ENCODE peak calls at places on chromosomes 3 and 15, in nine cellular contexts. I, F, M, C, U, G, B, H and X are unnamed samples.

GRCh38 chr15:47551079-47551478 is 166.2 kb upstream of the SEMA6D start:
- DNase-seq in I (no peak), F (no peak), M (peak; percentile 5), C (no peak), U (peak; percentile 62), G (no peak), B (no peak), H (peak; percentile 77), X (peak; percentile 69)

GRCh38 chr15:92595506-92596337 is 59.9 kb downstream of the FAM174B start:
- DNase-seq in I (no peak), F (no peak), M (no peak), C (no peak), U (no peak), G (no peak), B (no peak), H (no peak), X (no peak)

GRCh38 chr3:52525666-52526065 is 8.0 kb downstream of the NT5DC2 start:
- DNase-seq in I (no peak), F (no peak), M (no peak), C (no peak), U (no peak), G (peak; percentile 26), B (peak; percentile 1), H (no peak), X (no peak)

GRCh38 chr3:72950372-72950771 is 46.2 kb upstream of the PPP4R2 start:
- DNase-seq in I (no peak), F (no peak), M (no peak), C (no peak), U (no peak), G (no peak), B (no peak), H (no peak), X (no peak)

GRCh38 chr3:175741951-175742350 is 882.8 kb downstream of the NAALADL2 start:
- DNase-seq in I (no peak), F (no peak), M (no peak), C (no peak), U (no peak), G (no peak), B (no peak), H (no peak), X (no peak)

GRCh38 chr3:112000971-112001370 is 2.2 kb downstream of the TAGLN3 start:
- DNase-seq in I (no peak), F (no peak), M (no peak), C (no peak), U (no peak), G (no peak), B (no peak), H (peak; percentile 89), X (peak; percentile 92)

GRCh38 chr3:69420781-69421520 is 35.1 kb upstream of the FRMD4B start:
- DNase-seq in I (no peak), F (no peak), M (no peak), C (no peak), U (no peak), G (no peak), B (no peak), H (no peak), X (no peak)

GRCh38 chr3:141940204-141940776 is 63.8 kb downstream of the ATP1B3 start:
- DNase-seq in I (no peak), F (peak; percentile 54), M (peak; percentile 26), C (peak; percentile 74), U (peak; percentile 43), G (peak; percentile 72), B (no peak), H (peak; percentile 93), X (peak; percentile 86)

GRCh38 chr3:180947761-180948390 is 35.4 kb downstream of the FXR1 start:
- DNase-seq in I (no peak), F (no peak), M (no peak), C (no peak), U (peak; percentile 19), G (no peak), B (no peak), H (no peak), X (no peak)

GRCh38 chr3:87810427-87810826 is 248.4 kb downstream of the CGGBP1 start:
- DNase-seq in I (no peak), F (no peak), M (no peak), C (no peak), U (no peak), G (peak; percentile 23), B (no peak), H (no peak), X (no peak)

GRCh38 chr15:54566654-54567053 is 588.4 kb downstream of the UNC13C start:
- DNase-seq in I (no peak), F (no peak), M (no peak), C (no peak), U (no peak), G (no peak), B (no peak), H (no peak), X (no peak)

GRCh38 chr15:71691322-71691699 is 119.0 kb upstream of the NR2E3 start:
- DNase-seq in I (no peak), F (no peak), M (no peak), C (no peak), U (no peak), G (no peak), B (no peak), H (no peak), X (no peak)

GRCh38 chr3:44992555-44993470 is 16.8 kb downstream of the EXOSC7 start:
- DNase-seq in I (no peak), F (no peak), M (no peak), C (peak; percentile 48), U (peak; percentile 32), G (peak; percentile 40), B (no peak), H (no peak), X (peak; percentile 25)

GRCh38 chr3:180680097-180680430 is 775 bp upstream of the CCDC39 start:
- DNase-seq in I (no peak), F (no peak), M (peak; percentile 27), C (peak; percentile 68), U (peak; percentile 60), G (peak; percentile 30), B (no peak), H (peak; percentile 86), X (peak; percentile 88)

GRCh38 chr3:32283304-32283703 is 44.8 kb downstream of the CMTM8 start:
- DNase-seq in I (no peak), F (no peak), M (no peak), C (no peak), U (no peak), G (peak; percentile 16), B (no peak), H (no peak), X (no peak)

GRCh38 chr3:57757642-57758297 is 1.7 kb downstream of the SLMAP start:
- DNase-seq in I (peak; percentile 13), F (no peak), M (no peak), C (no peak), U (no peak), G (peak; percentile 13), B (no peak), H (no peak), X (no peak)

GRCh38 chr15:92109485-92109884 is 256.0 kb downstream of the SLCO3A1 start:
- DNase-seq in I (no peak), F (no peak), M (no peak), C (no peak), U (no peak), G (no peak), B (no peak), H (no peak), X (no peak)

GRCh38 chr3:173660645-173661299 is 263.2 kb downstream of the NLGN1 start:
- DNase-seq in I (no peak), F (no peak), M (no peak), C (no peak), U (no peak), G (no peak), B (no peak), H (no peak), X (peak; percentile 30)

GRCh38 chr3:65902304-65902793 is 136.4 kb downstream of the MAGI1 start:
- DNase-seq in I (no peak), F (no peak), M (no peak), C (peak; percentile 40), U (no peak), G (no peak), B (no peak), H (peak; percentile 15), X (peak; percentile 12)

GRCh38 chr3:144622845-144623244 is 651.2 kb downstream of the DIPK2A start:
- DNase-seq in I (no peak), F (no peak), M (no peak), C (peak; percentile 23), U (no peak), G (peak; percentile 6), B (no peak), H (no peak), X (no peak)

GRCh38 chr3:182909318-182910040 is 70.9 kb downstream of the DCUN1D1 start:
- DNase-seq in I (no peak), F (no peak), M (no peak), C (peak; percentile 44), U (no peak), G (peak; percentile 32), B (no peak), H (peak; percentile 25), X (peak; percentile 47)

GRCh38 chr3:45178131-45179023 is 32.2 kb upstream of the CDCP1 start:
- DNase-seq in I (no peak), F (no peak), M (no peak), C (peak; percentile 26), U (no peak), G (peak; percentile 94), B (no peak), H (no peak), X (peak; percentile 74)

GRCh38 chr3:22937536-22937935 is 265.6 kb upstream of the UBE2E2 start:
- DNase-seq in I (no peak), F (no peak), M (no peak), C (no peak), U (no peak), G (no peak), B (no peak), H (no peak), X (no peak)